ENCODE peak calls at places on chromosome 9, in six cellular contexts. H is H9, L is neural progenitor cell, O is lower lobe of right lung, P is lung, Y is left lung. U is an unnamed sample.

GRCh38 chr9:81621111-81621510 is 68.2 kb downstream of the TLE1 start:
- DNase-seq in H (no peak), L (peak; percentile 61), O (no peak), P (no peak), Y (no peak), U (no peak)

GRCh38 chr9:92100237-92100911 is 14.8 kb downstream of the SPTLC1 start:
- DNase-seq in H (no peak), L (no peak), O (no peak), P (no peak), Y (no peak), U (no peak)

GRCh38 chr9:114489928-114490327 is 15.3 kb downstream of the WHRN start:
- DNase-seq in H (no peak), L (no peak), O (no peak), P (no peak), Y (peak; percentile 36), U (no peak)

GRCh38 chr9:96192710-96193109 is 109.3 kb downstream of the HSD17B3 start:
- DNase-seq in H (no peak), L (no peak), O (no peak), P (no peak), Y (no peak), U (no peak)

GRCh38 chr9:68726489-68726888 is 21.4 kb downstream of the PIP5K1B start:
- DNase-seq in H (no peak), L (no peak), O (no peak), P (no peak), Y (no peak), U (no peak)

GRCh38 chr9:125428060-125428481 is 166.4 kb downstream of the GAPVD1 start:
- DNase-seq in H (no peak), L (no peak), O (no peak), P (no peak), Y (peak; percentile 78), U (no peak)

GRCh38 chr9:108910914-108911313 is 23.0 kb downstream of the ELP1 start:
- DNase-seq in H (no peak), L (no peak), O (no peak), P (no peak), Y (no peak), U (no peak)

GRCh38 chr9:133522073-133522910 is 2.5 kb downstream of the MYMK start:
- DNase-seq in H (no peak), L (no peak), O (no peak), P (no peak), Y (peak; percentile 66), U (no peak)

GRCh38 chr9:127854169-127854833 is at the start of gene ENG:
- DNase-seq in H (peak; percentile 75), L (no peak), O (peak; percentile 84), P (peak; percentile 66), Y (peak; percentile 91), U (no peak)

GRCh38 chr9:16417101-16417500 is 453.4 kb downstream of the BNC2 start:
- DNase-seq in H (no peak), L (no peak), O (no peak), P (no peak), Y (no peak), U (no peak)

GRCh38 chr9:124553738-124554137 is 46.5 kb upstream of the NR5A1 start:
- DNase-seq in H (no peak), L (no peak), O (no peak), P (no peak), Y (no peak), U (no peak)

GRCh38 chr9:92180669-92181181 is 65.5 kb upstream of the SPTLC1 start:
- DNase-seq in H (no peak), L (no peak), O (no peak), P (no peak), Y (no peak), U (no peak)

GRCh38 chr9:18707078-18707477 is 233.1 kb downstream of the ADAMTSL1 start:
- DNase-seq in H (no peak), L (no peak), O (no peak), P (no peak), Y (no peak), U (no peak)

GRCh38 chr9:124392855-124393460 is 22.3 kb downstream of the PSMB7 start:
- DNase-seq in H (peak; percentile 46), L (peak; percentile 74), O (no peak), P (no peak), Y (no peak), U (no peak)

GRCh38 chr9:11946521-11946920 is 746.7 kb upstream of the TYRP1 start:
- DNase-seq in H (no peak), L (no peak), O (no peak), P (no peak), Y (no peak), U (no peak)

GRCh38 chr9:93270976-93271375 is 87.0 kb downstream of the WNK2 start:
- DNase-seq in H (no peak), L (no peak), O (no peak), P (no peak), Y (no peak), U (no peak)

GRCh38 chr9:12934515-12935301 is 159.9 kb downstream of the LURAP1L start:
- DNase-seq in H (no peak), L (no peak), O (no peak), P (no peak), Y (no peak), U (no peak)

GRCh38 chr9:36136277-36136893 is at the start of gene GLIPR2:
- DNase-seq in H (peak; percentile 59), L (peak; percentile 80), O (peak; percentile 92), P (peak; percentile 80), Y (peak; percentile 98), U (peak; percentile 31)

GRCh38 chr9:2466703-2467102 is 154.9 kb upstream of the VLDLR start:
- DNase-seq in H (no peak), L (no peak), O (no peak), P (no peak), Y (no peak), U (no peak)

GRCh38 chr9:94894111-94894699 is 167.7 kb downstream of the AOPEP start:
- DNase-seq in H (no peak), L (no peak), O (no peak), P (no peak), Y (no peak), U (no peak)

GRCh38 chr9:94911986-94912635 is 185.6 kb downstream of the AOPEP start:
- DNase-seq in H (no peak), L (no peak), O (no peak), P (peak; percentile 17), Y (no peak), U (no peak)

GRCh38 chr9:127204771-127205470 is 59.7 kb upstream of the GARNL3 start:
- DNase-seq in H (peak; percentile 38), L (no peak), O (no peak), P (no peak), Y (no peak), U (no peak)

GRCh38 chr9:18260527-18260926 is 213.4 kb upstream of the ADAMTSL1 start:
- DNase-seq in H (no peak), L (no peak), O (no peak), P (no peak), Y (no peak), U (no peak)

GRCh38 chr9:134178781-134179551 is 14.6 kb upstream of the RNU6ATAC start:
- DNase-seq in H (no peak), L (no peak), O (peak; percentile 39), P (no peak), Y (peak; percentile 62), U (no peak)

GRCh38 chr9:99907208-99907532 is 716 bp downstream of the STX17 start:
- DNase-seq in H (no peak), L (no peak), O (no peak), P (no peak), Y (no peak), U (no peak)

GRCh38 chr9:120875954-120876841 is 790 bp downstream of the PHF19 start:
- DNase-seq in H (peak; percentile 83), L (peak; percentile 70), O (peak; percentile 86), P (peak; percentile 82), Y (peak; percentile 95), U (no peak)
- H3K4me1 ChIP-seq in H (peaks cover 10% of the 10 kb centered on the region), L (peaks cover 18% of the 10 kb centered on the region), O (peaks cover 12% of the 10 kb centered on the region), P (peaks cover 4% of the 10 kb centered on the region), Y (peaks cover 2% of the 10 kb centered on the region), U (peaks cover 54% of the 10 kb centered on the region)

GRCh38 chr9:138120511-138121437 is 243.2 kb downstream of the CACNA1B start:
- DNase-seq in H (no peak), L (no peak), O (no peak), P (no peak), Y (peak; percentile 60), U (no peak)
- H3K9me3 ChIP-seq in H (peaks cover 59% of the 10 kb centered on the region), L (no peaks in the 10 kb centered on the region), O (no peaks in the 10 kb centered on the region), P (no peaks in the 10 kb centered on the region), Y (no peaks in the 10 kb centered on the region), U (no peaks in the 10 kb centered on the region)

DNA sequence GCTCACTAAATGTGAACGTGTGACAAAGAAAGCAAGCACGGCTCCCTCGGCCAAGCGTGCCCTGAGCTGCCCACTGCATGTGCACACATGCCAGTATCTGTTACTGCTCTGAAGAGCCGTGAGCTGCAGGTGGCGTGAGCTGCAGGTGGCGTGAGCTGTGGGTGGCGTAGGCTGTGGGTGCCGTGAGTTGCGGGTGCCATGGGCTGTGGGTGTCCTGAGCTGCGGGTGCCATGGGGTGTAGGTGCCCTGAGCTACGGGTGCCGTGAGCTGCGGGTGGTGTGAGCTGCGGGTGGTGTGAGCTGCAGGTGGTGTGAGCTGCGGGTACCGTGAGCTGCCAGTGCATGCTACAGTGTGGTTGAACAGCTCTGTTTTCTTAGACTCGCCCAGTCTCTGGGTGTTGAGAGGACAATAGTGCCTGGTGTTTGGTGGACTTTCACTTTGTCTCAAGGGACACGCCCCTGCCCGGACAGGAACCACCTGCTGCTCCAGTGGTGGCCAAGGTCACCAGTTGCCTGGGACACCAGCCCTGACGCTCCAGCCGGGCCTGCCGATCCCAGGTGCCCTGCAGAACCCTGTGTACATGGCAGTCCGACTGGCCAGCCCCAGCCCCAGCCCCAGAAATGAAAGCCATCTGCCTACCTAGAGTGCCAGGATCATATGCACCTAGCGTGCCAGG is 6.7 kb downstream of the CCDC187 start:
- DNase-seq in H (no peak), L (no peak), O (peak; percentile 68), P (peak; percentile 36), Y (peak; percentile 68), U (no peak)
- TF ChIP-seq CTCF in H (no peak), L (no peak), O (no peak), P (no peak), Y (no peak), U (no peak)

GRCh38 chr9:129326061-129327005 is 148.3 kb upstream of the IER5L start:
- DNase-seq in H (no peak), L (peak; percentile 4), O (peak; percentile 22), P (no peak), Y (no peak), U (no peak)
- H3K4me1 ChIP-seq in H (no peaks in the 10 kb centered on the region), L (no peaks in the 10 kb centered on the region), O (peaks cover 10% of the 10 kb centered on the region), P (peaks cover 13% of the 10 kb centered on the region), Y (peaks cover 4% of the 10 kb centered on the region), U (peaks cover 16% of the 10 kb centered on the region)